ENCODE peak calls at places on chromosomes 4 and X, in five cellular contexts. B is activated CD8-positive, alpha-beta memory T cell treated with anti-CD3 and anti-CD28 coated beads, Interleukin-2, amount 50 U/mL, for 48 hours; C is NCI-H2081; A is NCI-H2171; P is kidney tubule cell. S is an unnamed sample.

GRCh38 chr4:24973471-24974251 is 57.1 kb downstream of the LGI2 start:
- DNase-seq in B (no peak), C (no peak), A (no peak), P (peak; percentile 86), S (no peak)

GRCh38 chrX:17032351-17032750 is 85.9 kb downstream of the REPS2 start:
- DNase-seq in B (no peak), C (no peak), A (no peak), P (peak; percentile 94), S (no peak)

GRCh38 chrX:44898411-44899221 is 25.6 kb downstream of the KDM6A start:
- DNase-seq in B (no peak), C (peak; percentile 9), A (peak; percentile 1), P (no peak), S (no peak)

GRCh38 chrX:48003367-48003757 is 427 bp downstream of the ZNF182 start:
- DNase-seq in B (peak; percentile 55), C (no peak), A (no peak), P (peak; percentile 4), S (no peak)

GRCh38 chr4:86834901-86835300 is 14.3 kb downstream of the SLC10A6 start:
- DNase-seq in B (no peak), C (no peak), A (no peak), P (no peak), S (no peak)

GRCh38 chr4:3361406-3361805 is 68.6 kb downstream of the RGS12 start:
- DNase-seq in B (no peak), C (no peak), A (no peak), P (no peak), S (no peak)

GRCh38 chr4:116332508-116332907 is 752.9 kb downstream of the TRAM1L1 start:
- DNase-seq in B (no peak), C (no peak), A (no peak), P (no peak), S (no peak)

GRCh38 chr4:70623301-70623700 is 5.2 kb upstream of the ENAM start:
- DNase-seq in B (no peak), C (no peak), A (no peak), P (no peak), S (no peak)

GRCh38 chr4:127622923-127623754 is 9.6 kb upstream of the INTU start:
- DNase-seq in B (peak; percentile 54), C (peak; percentile 21), A (no peak), P (peak; percentile 49), S (no peak)

GRCh38 chr4:2409381-2409783 is 9.1 kb downstream of the ZFYVE28 start:
- DNase-seq in B (no peak), C (no peak), A (no peak), P (no peak), S (no peak)

GRCh38 chr4:151530783-151531182 is 121.8 kb downstream of the FHIP1A start:
- DNase-seq in B (no peak), C (no peak), A (no peak), P (no peak), S (no peak)

GRCh38 chr4:74524985-74525384 is 80.0 kb downstream of the AREG start:
- DNase-seq in B (no peak), C (no peak), A (no peak), P (no peak), S (no peak)

GRCh38 chr4:5409237-5409636 is 299.1 kb downstream of the EVC2 start:
- DNase-seq in B (no peak), C (no peak), A (no peak), P (no peak), S (no peak)

GRCh38 chr4:39548425-39549067 is 21.3 kb upstream of the UGDH start:
- DNase-seq in B (no peak), C (no peak), A (no peak), P (no peak), S (no peak)

GRCh38 chrX:107205770-107206696 is at the start of the genes DNAAF6 and NUP62CL:
- DNase-seq in B (peak; percentile 66), C (peak; percentile 89), A (peak; percentile 12), P (peak; percentile 81), S (peak; percentile 74)

GRCh38 chr4:83504974-83505373 is 20.1 kb upstream of the ABRAXAS1 start:
- DNase-seq in B (no peak), C (no peak), A (no peak), P (no peak), S (no peak)

GRCh38 chr4:154707877-154708276 is 35.9 kb upstream of the LRAT start:
- DNase-seq in B (no peak), C (no peak), A (no peak), P (peak; percentile 74), S (no peak)

GRCh38 chrX:16785247-16786138 is 773 bp upstream of the TXLNG start:
- DNase-seq in B (no peak), C (no peak), A (no peak), P (no peak), S (no peak)